ENCODE peak calls at places on chromosome 3, in nine cellular contexts. One of them, this sample, is unnamed.

GRCh38 chr3:9064853-9065252 is 101.6 kb upstream of the RAD18 start:
- DNase-seq in A549: no peak
- DNase-seq in dorsolateral prefrontal cortex: no peak
- DNase-seq in fibroblast of mammary gland: peak
- DNase-seq in D721Med: no peak
- DNase-seq in MM.1S: no peak
- DNase-seq in DND-41: no peak
- DNase-seq in colonic mucosa: no peak
- DNase-seq in B cell: no peak
- DNase-seq in this sample: no peak

GRCh38 chr3:30607032-30607833 is 832 bp downstream of the TGFBR2 start:
- DNase-seq in fibroblast of mammary gland: no peak
- DNase-seq in D721Med: no peak
- DNase-seq in dorsolateral prefrontal cortex: peak
- DNase-seq in colonic mucosa: peak
- DNase-seq in A549: peak
- DNase-seq in DND-41: peak
- DNase-seq in MM.1S: peak
- DNase-seq in B cell: peak
- DNase-seq in this sample: no peak

GRCh38 chr3:67901681-67902080 is 247.3 kb upstream of the SUCLG2 start:
- DNase-seq in colonic mucosa: no peak
- DNase-seq in B cell: no peak
- DNase-seq in fibroblast of mammary gland: no peak
- DNase-seq in DND-41: no peak
- DNase-seq in MM.1S: peak
- DNase-seq in A549: no peak
- DNase-seq in dorsolateral prefrontal cortex: no peak
- DNase-seq in D721Med: no peak
- DNase-seq in this sample: no peak

GRCh38 chr3:112635674-112636073 is 5.3 kb downstream of the CCDC80 start:
- DNase-seq in MM.1S: no peak
- DNase-seq in A549: no peak
- DNase-seq in B cell: no peak
- DNase-seq in fibroblast of mammary gland: peak
- DNase-seq in dorsolateral prefrontal cortex: no peak
- DNase-seq in colonic mucosa: peak
- DNase-seq in D721Med: no peak
- DNase-seq in DND-41: no peak
- DNase-seq in this sample: no peak

GRCh38 chr3:81891056-81891455 is 129.6 kb upstream of the GBE1 start:
- DNase-seq in colonic mucosa: no peak
- DNase-seq in A549: no peak
- DNase-seq in B cell: no peak
- DNase-seq in D721Med: no peak
- DNase-seq in DND-41: peak
- DNase-seq in fibroblast of mammary gland: no peak
- DNase-seq in MM.1S: no peak
- DNase-seq in dorsolateral prefrontal cortex: no peak
- DNase-seq in this sample: no peak

GRCh38 chr3:22729212-22729611 is 473.9 kb upstream of the UBE2E2 start:
- DNase-seq in DND-41: no peak
- DNase-seq in D721Med: no peak
- DNase-seq in MM.1S: no peak
- DNase-seq in A549: no peak
- DNase-seq in dorsolateral prefrontal cortex: no peak
- DNase-seq in B cell: no peak
- DNase-seq in colonic mucosa: no peak
- DNase-seq in fibroblast of mammary gland: peak
- DNase-seq in this sample: no peak

GRCh38 chr3:183180105-183180763 is 17.7 kb upstream of the LAMP3 start:
- DNase-seq in MM.1S: no peak
- DNase-seq in B cell: no peak
- DNase-seq in A549: no peak
- DNase-seq in D721Med: no peak
- DNase-seq in colonic mucosa: no peak
- DNase-seq in fibroblast of mammary gland: peak
- DNase-seq in DND-41: no peak
- DNase-seq in dorsolateral prefrontal cortex: no peak
- DNase-seq in this sample: no peak

GRCh38 chr3:111688190-111688800 is 93.1 kb upstream of the ZBED2 start:
- DNase-seq in fibroblast of mammary gland: no peak
- DNase-seq in MM.1S: no peak
- DNase-seq in D721Med: no peak
- DNase-seq in B cell: no peak
- DNase-seq in dorsolateral prefrontal cortex: no peak
- DNase-seq in DND-41: no peak
- DNase-seq in colonic mucosa: no peak
- DNase-seq in A549: no peak
- DNase-seq in this sample: no peak

GRCh38 chr3:134796313-134797079 is 1.4 kb downstream of the EPHB1 start:
- DNase-seq in B cell: no peak
- DNase-seq in MM.1S: no peak
- DNase-seq in colonic mucosa: no peak
- DNase-seq in dorsolateral prefrontal cortex: peak
- DNase-seq in A549: no peak
- DNase-seq in fibroblast of mammary gland: peak
- DNase-seq in D721Med: peak
- DNase-seq in DND-41: no peak
- DNase-seq in this sample: no peak

GRCh38 chr3:134797816-134798451 is 2.9 kb downstream of the EPHB1 start:
- DNase-seq in B cell: no peak
- DNase-seq in colonic mucosa: no peak
- DNase-seq in MM.1S: no peak
- DNase-seq in D721Med: no peak
- DNase-seq in A549: no peak
- DNase-seq in fibroblast of mammary gland: no peak
- DNase-seq in DND-41: no peak
- DNase-seq in dorsolateral prefrontal cortex: no peak
- DNase-seq in this sample: no peak

GRCh38 chr3:134798681-134799311 is 3.7 kb downstream of the EPHB1 start:
- DNase-seq in MM.1S: no peak
- DNase-seq in A549: no peak
- DNase-seq in dorsolateral prefrontal cortex: no peak
- DNase-seq in colonic mucosa: no peak
- DNase-seq in DND-41: no peak
- DNase-seq in B cell: no peak
- DNase-seq in D721Med: no peak
- DNase-seq in fibroblast of mammary gland: no peak
- DNase-seq in this sample: no peak

GRCh38 chr3:134795776-134796312 is 784 bp downstream of the EPHB1 start:
- DNase-seq in B cell: peak
- DNase-seq in MM.1S: peak
- DNase-seq in A549: peak
- DNase-seq in colonic mucosa: no peak
- DNase-seq in DND-41: no peak
- DNase-seq in dorsolateral prefrontal cortex: no peak
- DNase-seq in fibroblast of mammary gland: peak
- DNase-seq in D721Med: no peak
- DNase-seq in this sample: no peak

DNA sequence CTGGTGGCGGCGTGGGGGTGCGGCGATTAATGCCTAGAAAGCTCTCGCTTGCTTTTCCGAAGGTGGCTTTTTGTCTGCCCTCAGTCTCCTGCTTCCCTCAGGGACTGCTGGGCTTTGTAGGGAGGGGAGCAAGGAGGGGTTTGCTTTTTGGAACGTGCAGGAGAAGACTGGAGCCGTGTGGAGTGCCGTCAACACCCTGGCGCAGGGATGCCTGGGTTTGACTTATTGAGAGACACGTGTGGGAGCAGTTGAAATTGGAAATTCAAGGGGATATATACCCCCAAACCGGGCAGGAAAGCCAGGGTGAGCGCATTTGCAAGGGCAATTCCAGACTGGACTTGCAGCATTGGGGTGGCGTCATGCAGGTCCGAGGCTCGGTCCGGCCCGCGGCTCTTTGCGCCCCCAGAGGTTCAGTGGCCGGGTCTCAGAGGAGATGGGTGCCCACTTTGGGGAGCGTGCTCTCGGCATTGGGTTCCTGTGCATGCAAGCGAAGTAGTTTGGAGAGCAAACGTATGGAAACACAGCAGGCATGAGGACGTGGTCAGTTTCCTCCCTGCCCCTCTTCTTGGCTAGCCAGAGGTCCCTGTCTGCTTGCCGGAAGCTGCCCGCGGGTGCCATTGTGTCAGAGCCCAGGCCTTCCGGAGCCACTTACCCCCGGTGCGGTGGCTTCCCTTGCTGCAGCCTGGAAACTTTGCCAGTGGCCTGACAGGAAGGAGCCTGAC is 2.2 kb downstream of the EPHB1 start:
- DNase-seq in DND-41: no peak
- DNase-seq in dorsolateral prefrontal cortex: no peak
- DNase-seq in B cell: no peak
- DNase-seq in fibroblast of mammary gland: no peak
- DNase-seq in colonic mucosa: no peak
- DNase-seq in MM.1S: no peak
- DNase-seq in A549: no peak
- DNase-seq in D721Med: no peak
- DNase-seq in this sample: no peak
- TF ChIP-seq CTCF in DND-41: no peak
- TF ChIP-seq CTCF in dorsolateral prefrontal cortex: no peak
- TF ChIP-seq CTCF in B cell: no peak
- TF ChIP-seq CTCF in fibroblast of mammary gland: no peak
- TF ChIP-seq CTCF in colonic mucosa: no peak
- TF ChIP-seq CTCF in MM.1S: no peak
- TF ChIP-seq CTCF in A549: no peak
- TF ChIP-seq CTCF in D721Med: no peak
- TF ChIP-seq CTCF in this sample: no peak

GRCh38 chr3:48118322-48118721 is 69.9 kb downstream of the CDC25A start:
- DNase-seq in MM.1S: no peak
- DNase-seq in A549: no peak
- DNase-seq in DND-41: no peak
- DNase-seq in colonic mucosa: no peak
- DNase-seq in D721Med: no peak
- DNase-seq in B cell: no peak
- DNase-seq in dorsolateral prefrontal cortex: no peak
- DNase-seq in fibroblast of mammary gland: no peak
- DNase-seq in this sample: no peak

GRCh38 chr3:48118928-48119327 is 69.3 kb downstream of the CDC25A start:
- DNase-seq in MM.1S: no peak
- DNase-seq in DND-41: no peak
- DNase-seq in B cell: no peak
- DNase-seq in dorsolateral prefrontal cortex: no peak
- DNase-seq in A549: no peak
- DNase-seq in D721Med: no peak
- DNase-seq in fibroblast of mammary gland: no peak
- DNase-seq in colonic mucosa: no peak
- DNase-seq in this sample: no peak

GRCh38 chr3:48122504-48122903 is 65.7 kb downstream of the CDC25A start:
- DNase-seq in fibroblast of mammary gland: no peak
- DNase-seq in DND-41: no peak
- DNase-seq in dorsolateral prefrontal cortex: no peak
- DNase-seq in D721Med: no peak
- DNase-seq in A549: no peak
- DNase-seq in MM.1S: no peak
- DNase-seq in colonic mucosa: no peak
- DNase-seq in B cell: no peak
- DNase-seq in this sample: no peak

GRCh38 chr3:48120223-48120622 is 68.0 kb downstream of the CDC25A start:
- DNase-seq in colonic mucosa: no peak
- DNase-seq in DND-41: no peak
- DNase-seq in MM.1S: no peak
- DNase-seq in fibroblast of mammary gland: no peak
- DNase-seq in A549: no peak
- DNase-seq in B cell: no peak
- DNase-seq in dorsolateral prefrontal cortex: no peak
- DNase-seq in D721Med: no peak
- DNase-seq in this sample: no peak

GRCh38 chr3:48119495-48120193 is 68.6 kb downstream of the CDC25A start:
- DNase-seq in DND-41: no peak
- DNase-seq in colonic mucosa: peak
- DNase-seq in dorsolateral prefrontal cortex: no peak
- DNase-seq in A549: no peak
- DNase-seq in MM.1S: no peak
- DNase-seq in fibroblast of mammary gland: peak
- DNase-seq in D721Med: no peak
- DNase-seq in B cell: no peak
- DNase-seq in this sample: no peak
- TF ChIP-seq CTCF in DND-41: no peak
- TF ChIP-seq CTCF in colonic mucosa: no peak
- TF ChIP-seq CTCF in dorsolateral prefrontal cortex: no peak
- TF ChIP-seq CTCF in A549: no peak
- TF ChIP-seq CTCF in MM.1S: no peak
- TF ChIP-seq CTCF in fibroblast of mammary gland: no peak
- TF ChIP-seq CTCF in D721Med: no peak
- TF ChIP-seq CTCF in B cell: no peak
- TF ChIP-seq CTCF in this sample: no peak

GRCh38 chr3:128484404-128485282 is 8.4 kb downstream of the GATA2 start:
- DNase-seq in DND-41: no peak
- DNase-seq in B cell: no peak
- DNase-seq in fibroblast of mammary gland: no peak
- DNase-seq in A549: no peak
- DNase-seq in colonic mucosa: no peak
- DNase-seq in dorsolateral prefrontal cortex: no peak
- DNase-seq in MM.1S: no peak
- DNase-seq in D721Med: no peak
- DNase-seq in this sample: no peak

GRCh38 chr3:128481438-128481942 is 11.5 kb downstream of the GATA2 start:
- DNase-seq in colonic mucosa: no peak
- DNase-seq in DND-41: no peak
- DNase-seq in D721Med: no peak
- DNase-seq in fibroblast of mammary gland: no peak
- DNase-seq in MM.1S: no peak
- DNase-seq in dorsolateral prefrontal cortex: peak
- DNase-seq in A549: no peak
- DNase-seq in B cell: no peak
- DNase-seq in this sample: no peak

GRCh38 chr3:128482175-128482856 is 10.7 kb downstream of the GATA2 start:
- DNase-seq in D721Med: no peak
- DNase-seq in MM.1S: no peak
- DNase-seq in dorsolateral prefrontal cortex: no peak
- DNase-seq in fibroblast of mammary gland: no peak
- DNase-seq in B cell: no peak
- DNase-seq in colonic mucosa: no peak
- DNase-seq in A549: no peak
- DNase-seq in DND-41: no peak
- DNase-seq in this sample: no peak

GRCh38 chr3:128483657-128484403 is 9.2 kb downstream of the GATA2 start:
- DNase-seq in colonic mucosa: no peak
- DNase-seq in DND-41: no peak
- DNase-seq in fibroblast of mammary gland: no peak
- DNase-seq in D721Med: no peak
- DNase-seq in MM.1S: no peak
- DNase-seq in dorsolateral prefrontal cortex: peak
- DNase-seq in B cell: no peak
- DNase-seq in A549: no peak
- DNase-seq in this sample: no peak

GRCh38 chr3:128482857-128483656 is 9.9 kb downstream of the GATA2 start:
- DNase-seq in A549: no peak
- DNase-seq in D721Med: no peak
- DNase-seq in dorsolateral prefrontal cortex: no peak
- DNase-seq in DND-41: no peak
- DNase-seq in fibroblast of mammary gland: peak
- DNase-seq in colonic mucosa: no peak
- DNase-seq in MM.1S: no peak
- DNase-seq in B cell: no peak
- DNase-seq in this sample: no peak
- TF ChIP-seq CTCF in A549: no peak
- TF ChIP-seq CTCF in D721Med: no peak
- TF ChIP-seq CTCF in dorsolateral prefrontal cortex: no peak
- TF ChIP-seq CTCF in DND-41: no peak
- TF ChIP-seq CTCF in fibroblast of mammary gland: no peak
- TF ChIP-seq CTCF in colonic mucosa: no peak
- TF ChIP-seq CTCF in MM.1S: no peak
- TF ChIP-seq CTCF in B cell: no peak
- TF ChIP-seq CTCF in this sample: no peak

GRCh38 chr3:171183042-171183441 is 156.5 kb upstream of the SLC2A2 start:
- DNase-seq in D721Med: no peak
- DNase-seq in A549: peak
- DNase-seq in fibroblast of mammary gland: peak
- DNase-seq in DND-41: no peak
- DNase-seq in B cell: no peak
- DNase-seq in colonic mucosa: peak
- DNase-seq in dorsolateral prefrontal cortex: no peak
- DNase-seq in MM.1S: no peak
- DNase-seq in this sample: no peak
- TF ChIP-seq CTCF in D721Med: peak
- TF ChIP-seq CTCF in A549: peak
- TF ChIP-seq CTCF in fibroblast of mammary gland: peak
- TF ChIP-seq CTCF in DND-41: no peak
- TF ChIP-seq CTCF in B cell: no peak
- TF ChIP-seq CTCF in colonic mucosa: peak
- TF ChIP-seq CTCF in dorsolateral prefrontal cortex: peak
- TF ChIP-seq CTCF in MM.1S: no peak
- TF ChIP-seq CTCF in this sample: no peak